ENCODE peak calls at places on chromosomes 13 and 19, in seven cellular contexts. One of them, this sample, is unnamed.

GRCh38 chr13:50016421-50016820 is 1.2 kb downstream of the KCNRG start:
- DNase-seq in spleen: no peak
- DNase-seq in neural progenitor cell: no peak
- DNase-seq in mucosa of descending colon: no peak
- DNase-seq in colonic mucosa: no peak
- DNase-seq in foreskin keratinocyte: no peak
- DNase-seq in heart left ventricle: no peak
- DNase-seq in this sample: peak

GRCh38 chr13:84845875-84846619 is 953.2 kb downstream of the SLITRK6 start:
- DNase-seq in colonic mucosa: no peak
- DNase-seq in neural progenitor cell: no peak
- DNase-seq in mucosa of descending colon: no peak
- DNase-seq in spleen: no peak
- DNase-seq in foreskin keratinocyte: no peak
- DNase-seq in heart left ventricle: no peak
- DNase-seq in this sample: no peak

GRCh38 chr19:10818306-10819123 is 17.5 kb downstream of the TMED1 start:
- DNase-seq in neural progenitor cell: no peak
- DNase-seq in heart left ventricle: no peak
- DNase-seq in spleen: no peak
- DNase-seq in mucosa of descending colon: no peak
- DNase-seq in colonic mucosa: no peak
- DNase-seq in foreskin keratinocyte: no peak
- DNase-seq in this sample: no peak

GRCh38 chr13:77375554-77375953 is 48.7 kb upstream of the MYCBP2 start:
- DNase-seq in colonic mucosa: no peak
- DNase-seq in spleen: no peak
- DNase-seq in neural progenitor cell: no peak
- DNase-seq in heart left ventricle: no peak
- DNase-seq in foreskin keratinocyte: no peak
- DNase-seq in mucosa of descending colon: no peak
- DNase-seq in this sample: no peak

GRCh38 chr19:4906963-4907362 is 2.3 kb upstream of the UHRF1 start:
- DNase-seq in mucosa of descending colon: no peak
- DNase-seq in spleen: no peak
- DNase-seq in colonic mucosa: no peak
- DNase-seq in neural progenitor cell: no peak
- DNase-seq in heart left ventricle: no peak
- DNase-seq in foreskin keratinocyte: no peak
- DNase-seq in this sample: no peak

GRCh38 chr13:112686364-112686763 is 3.5 kb upstream of the ATP11A start:
- DNase-seq in heart left ventricle: no peak
- DNase-seq in mucosa of descending colon: no peak
- DNase-seq in foreskin keratinocyte: no peak
- DNase-seq in spleen: no peak
- DNase-seq in neural progenitor cell: no peak
- DNase-seq in colonic mucosa: no peak
- DNase-seq in this sample: no peak

GRCh38 chr19:42467437-42467760 is 24.7 kb upstream of the CXCL17 start:
- DNase-seq in neural progenitor cell: no peak
- DNase-seq in heart left ventricle: no peak
- DNase-seq in foreskin keratinocyte: no peak
- DNase-seq in spleen: no peak
- DNase-seq in mucosa of descending colon: no peak
- DNase-seq in colonic mucosa: peak
- DNase-seq in this sample: no peak

GRCh38 chr19:42295831-42296525 is 6.0 kb upstream of the PRR19 start:
- DNase-seq in neural progenitor cell: peak
- DNase-seq in foreskin keratinocyte: no peak
- DNase-seq in colonic mucosa: peak
- DNase-seq in spleen: peak
- DNase-seq in heart left ventricle: peak
- DNase-seq in mucosa of descending colon: peak
- DNase-seq in this sample: peak

GRCh38 chr13:102400619-102401125 is 1.2 kb downstream of the FGF14 start:
- DNase-seq in mucosa of descending colon: no peak
- DNase-seq in spleen: peak
- DNase-seq in colonic mucosa: no peak
- DNase-seq in heart left ventricle: peak
- DNase-seq in foreskin keratinocyte: no peak
- DNase-seq in neural progenitor cell: peak
- DNase-seq in this sample: no peak

GRCh38 chr13:102401755-102402154 is at the start of gene FGF14:
- DNase-seq in foreskin keratinocyte: no peak
- DNase-seq in colonic mucosa: no peak
- DNase-seq in spleen: no peak
- DNase-seq in heart left ventricle: no peak
- DNase-seq in mucosa of descending colon: no peak
- DNase-seq in neural progenitor cell: peak
- DNase-seq in this sample: no peak

GRCh38 chr13:102401305-102401704 is 543 bp downstream of the FGF14 start:
- DNase-seq in heart left ventricle: no peak
- DNase-seq in spleen: no peak
- DNase-seq in mucosa of descending colon: no peak
- DNase-seq in neural progenitor cell: no peak
- DNase-seq in foreskin keratinocyte: no peak
- DNase-seq in colonic mucosa: no peak
- DNase-seq in this sample: no peak

GRCh38 chr13:102402292-102402691 is 444 bp upstream of the FGF14 start:
- DNase-seq in mucosa of descending colon: no peak
- DNase-seq in foreskin keratinocyte: no peak
- DNase-seq in colonic mucosa: no peak
- DNase-seq in spleen: no peak
- DNase-seq in heart left ventricle: peak
- DNase-seq in neural progenitor cell: peak
- DNase-seq in this sample: peak

GRCh38 chr13:102399791-102400618 is 1.8 kb downstream of the FGF14 start:
- DNase-seq in heart left ventricle: peak
- DNase-seq in foreskin keratinocyte: no peak
- DNase-seq in colonic mucosa: no peak
- DNase-seq in neural progenitor cell: peak
- DNase-seq in spleen: peak
- DNase-seq in mucosa of descending colon: peak
- DNase-seq in this sample: peak
- TF ChIP-seq CTCF in heart left ventricle: no peak
- TF ChIP-seq CTCF in foreskin keratinocyte: peak
- TF ChIP-seq CTCF in colonic mucosa: no peak
- TF ChIP-seq CTCF in neural progenitor cell: peak
- TF ChIP-seq CTCF in spleen: no peak
- TF ChIP-seq CTCF in mucosa of descending colon: no peak
- TF ChIP-seq CTCF in this sample: no peak

GRCh38 chr19:6270076-6270745 is 9.6 kb downstream of the MLLT1 start:
- DNase-seq in foreskin keratinocyte: no peak
- DNase-seq in heart left ventricle: no peak
- DNase-seq in colonic mucosa: no peak
- DNase-seq in spleen: no peak
- DNase-seq in neural progenitor cell: no peak
- DNase-seq in mucosa of descending colon: no peak
- DNase-seq in this sample: no peak

GRCh38 chr19:6270822-6271221 is 9.0 kb downstream of the MLLT1 start:
- DNase-seq in colonic mucosa: no peak
- DNase-seq in foreskin keratinocyte: no peak
- DNase-seq in neural progenitor cell: no peak
- DNase-seq in heart left ventricle: no peak
- DNase-seq in spleen: no peak
- DNase-seq in mucosa of descending colon: no peak
- DNase-seq in this sample: no peak

GRCh38 chr19:6272411-6272791 is 7.4 kb downstream of the MLLT1 start:
- DNase-seq in spleen: no peak
- DNase-seq in neural progenitor cell: peak
- DNase-seq in mucosa of descending colon: no peak
- DNase-seq in heart left ventricle: no peak
- DNase-seq in colonic mucosa: no peak
- DNase-seq in foreskin keratinocyte: no peak
- DNase-seq in this sample: peak

GRCh38 chr19:6271721-6272410 is 7.9 kb downstream of the MLLT1 start:
- DNase-seq in heart left ventricle: peak
- DNase-seq in neural progenitor cell: peak
- DNase-seq in spleen: no peak
- DNase-seq in mucosa of descending colon: peak
- DNase-seq in colonic mucosa: peak
- DNase-seq in foreskin keratinocyte: no peak
- DNase-seq in this sample: peak

GRCh38 chr19:6271251-6271650 is 8.5 kb downstream of the MLLT1 start:
- DNase-seq in mucosa of descending colon: no peak
- DNase-seq in spleen: no peak
- DNase-seq in foreskin keratinocyte: no peak
- DNase-seq in colonic mucosa: no peak
- DNase-seq in neural progenitor cell: no peak
- DNase-seq in heart left ventricle: no peak
- DNase-seq in this sample: no peak
- TF ChIP-seq CTCF in mucosa of descending colon: no peak
- TF ChIP-seq CTCF in spleen: no peak
- TF ChIP-seq CTCF in foreskin keratinocyte: peak
- TF ChIP-seq CTCF in colonic mucosa: no peak
- TF ChIP-seq CTCF in neural progenitor cell: peak
- TF ChIP-seq CTCF in heart left ventricle: no peak
- TF ChIP-seq CTCF in this sample: peak

GRCh38 chr13:102139626-102140025 is 262.2 kb downstream of the FGF14 start:
- DNase-seq in spleen: no peak
- DNase-seq in heart left ventricle: no peak
- DNase-seq in neural progenitor cell: no peak
- DNase-seq in mucosa of descending colon: no peak
- DNase-seq in colonic mucosa: no peak
- DNase-seq in foreskin keratinocyte: no peak
- DNase-seq in this sample: no peak

GRCh38 chr13:102142473-102142826 is 259.4 kb downstream of the FGF14 start:
- DNase-seq in heart left ventricle: no peak
- DNase-seq in foreskin keratinocyte: no peak
- DNase-seq in spleen: no peak
- DNase-seq in mucosa of descending colon: no peak
- DNase-seq in colonic mucosa: no peak
- DNase-seq in neural progenitor cell: no peak
- DNase-seq in this sample: no peak

GRCh38 chr13:102138635-102139225 is 263.1 kb downstream of the FGF14 start:
- DNase-seq in neural progenitor cell: no peak
- DNase-seq in foreskin keratinocyte: no peak
- DNase-seq in colonic mucosa: no peak
- DNase-seq in mucosa of descending colon: no peak
- DNase-seq in heart left ventricle: no peak
- DNase-seq in spleen: no peak
- DNase-seq in this sample: no peak

GRCh38 chr13:102145750-102146149 is 256.1 kb downstream of the FGF14 start:
- DNase-seq in mucosa of descending colon: no peak
- DNase-seq in foreskin keratinocyte: no peak
- DNase-seq in colonic mucosa: no peak
- DNase-seq in neural progenitor cell: no peak
- DNase-seq in heart left ventricle: no peak
- DNase-seq in spleen: no peak
- DNase-seq in this sample: no peak

GRCh38 chr13:102141625-102142472 is 260.0 kb downstream of the FGF14 start:
- DNase-seq in foreskin keratinocyte: no peak
- DNase-seq in neural progenitor cell: peak
- DNase-seq in colonic mucosa: no peak
- DNase-seq in heart left ventricle: no peak
- DNase-seq in spleen: no peak
- DNase-seq in mucosa of descending colon: no peak
- DNase-seq in this sample: peak
- TF ChIP-seq CTCF in foreskin keratinocyte: peak
- TF ChIP-seq CTCF in neural progenitor cell: peak
- TF ChIP-seq CTCF in colonic mucosa: peak
- TF ChIP-seq CTCF in heart left ventricle: peak
- TF ChIP-seq CTCF in spleen: peak
- TF ChIP-seq CTCF in mucosa of descending colon: no peak
- TF ChIP-seq CTCF in this sample: peak

GRCh38 chr19:35487821-35488220 is 2.4 kb downstream of the KRTDAP start:
- DNase-seq in neural progenitor cell: no peak
- DNase-seq in colonic mucosa: no peak
- DNase-seq in mucosa of descending colon: no peak
- DNase-seq in heart left ventricle: no peak
- DNase-seq in spleen: peak
- DNase-seq in foreskin keratinocyte: no peak
- DNase-seq in this sample: no peak
- TF ChIP-seq CTCF in neural progenitor cell: no peak
- TF ChIP-seq CTCF in colonic mucosa: no peak
- TF ChIP-seq CTCF in mucosa of descending colon: no peak
- TF ChIP-seq CTCF in heart left ventricle: no peak
- TF ChIP-seq CTCF in spleen: no peak
- TF ChIP-seq CTCF in foreskin keratinocyte: no peak
- TF ChIP-seq CTCF in this sample: no peak

This sample was measured in cardiac muscle cell.